ENCODE peak calls at places on chromosomes 1 and 21, in six cellular contexts. One of them, this sample, is unnamed.

GRCh38 chr1:111739222-111739983 is at the start of gene INKA2:
- DNase-seq in CD8-positive, alpha-beta T cell: peak
- DNase-seq in lower lobe of right lung: peak
- DNase-seq in PC-3: peak
- DNase-seq in body of pancreas: peak
- DNase-seq in GM12865: peak
- DNase-seq in this sample: peak

GRCh38 chr1:82560566-82560965 is 759.8 kb downstream of the ADGRL2 start:
- DNase-seq in CD8-positive, alpha-beta T cell: no peak
- DNase-seq in lower lobe of right lung: no peak
- DNase-seq in PC-3: no peak
- DNase-seq in body of pancreas: no peak
- DNase-seq in GM12865: no peak
- DNase-seq in this sample: no peak

GRCh38 chr1:240189386-240189989 is 97.8 kb downstream of the FMN2 start:
- DNase-seq in CD8-positive, alpha-beta T cell: no peak
- DNase-seq in lower lobe of right lung: no peak
- DNase-seq in PC-3: peak
- DNase-seq in body of pancreas: peak
- DNase-seq in GM12865: peak
- DNase-seq in this sample: peak

GRCh38 chr1:86062458-86062857 is 94.1 kb downstream of the COL24A1 start:
- DNase-seq in CD8-positive, alpha-beta T cell: no peak
- DNase-seq in lower lobe of right lung: no peak
- DNase-seq in PC-3: peak
- DNase-seq in body of pancreas: no peak
- DNase-seq in GM12865: no peak
- DNase-seq in this sample: no peak

GRCh38 chr1:229452956-229453801 is 19.3 kb upstream of the ACTA1 start:
- DNase-seq in CD8-positive, alpha-beta T cell: no peak
- DNase-seq in lower lobe of right lung: no peak
- DNase-seq in PC-3: peak
- DNase-seq in body of pancreas: no peak
- DNase-seq in GM12865: peak
- DNase-seq in this sample: no peak

GRCh38 chr1:6960291-6960758 is 175.1 kb downstream of the CAMTA1 start:
- DNase-seq in CD8-positive, alpha-beta T cell: no peak
- DNase-seq in lower lobe of right lung: no peak
- DNase-seq in PC-3: peak
- DNase-seq in body of pancreas: peak
- DNase-seq in GM12865: no peak
- DNase-seq in this sample: no peak

GRCh38 chr1:187270256-187270655 is 441.5 kb downstream of the PLA2G4A start:
- DNase-seq in CD8-positive, alpha-beta T cell: no peak
- DNase-seq in lower lobe of right lung: no peak
- DNase-seq in PC-3: no peak
- DNase-seq in body of pancreas: no peak
- DNase-seq in GM12865: no peak
- DNase-seq in this sample: no peak

GRCh38 chr1:185400057-185400456 is 83.0 kb upstream of the IVNS1ABP start:
- DNase-seq in CD8-positive, alpha-beta T cell: no peak
- DNase-seq in lower lobe of right lung: no peak
- DNase-seq in PC-3: peak
- DNase-seq in body of pancreas: no peak
- DNase-seq in GM12865: no peak
- DNase-seq in this sample: no peak

GRCh38 chr1:23384312-23385058 is 14.8 kb upstream of the ZNF436 start:
- DNase-seq in CD8-positive, alpha-beta T cell: no peak
- DNase-seq in lower lobe of right lung: no peak
- DNase-seq in PC-3: peak
- DNase-seq in body of pancreas: no peak
- DNase-seq in GM12865: no peak
- DNase-seq in this sample: no peak

GRCh38 chr1:151222130-151222529 is 23.8 kb downstream of the PIP5K1A start:
- DNase-seq in CD8-positive, alpha-beta T cell: no peak
- DNase-seq in lower lobe of right lung: no peak
- DNase-seq in PC-3: no peak
- DNase-seq in body of pancreas: no peak
- DNase-seq in GM12865: no peak
- DNase-seq in this sample: no peak

GRCh38 chr1:207810173-207810572 is 58.3 kb downstream of the CD46 start:
- DNase-seq in CD8-positive, alpha-beta T cell: no peak
- DNase-seq in lower lobe of right lung: no peak
- DNase-seq in PC-3: no peak
- DNase-seq in body of pancreas: no peak
- DNase-seq in GM12865: no peak
- DNase-seq in this sample: no peak

GRCh38 chr1:84996846-84997666 is at the start of gene MCOLN2:
- DNase-seq in CD8-positive, alpha-beta T cell: peak
- DNase-seq in lower lobe of right lung: peak
- DNase-seq in PC-3: peak
- DNase-seq in body of pancreas: peak
- DNase-seq in GM12865: peak
- DNase-seq in this sample: peak

GRCh38 chr1:227273557-227273956 is 44.7 kb downstream of the CDC42BPA start:
- DNase-seq in CD8-positive, alpha-beta T cell: no peak
- DNase-seq in lower lobe of right lung: no peak
- DNase-seq in PC-3: peak
- DNase-seq in body of pancreas: peak
- DNase-seq in GM12865: peak
- DNase-seq in this sample: no peak

GRCh38 chr1:228987736-228988506 is 252.6 kb downstream of the RHOU start:
- DNase-seq in CD8-positive, alpha-beta T cell: no peak
- DNase-seq in lower lobe of right lung: no peak
- DNase-seq in PC-3: no peak
- DNase-seq in body of pancreas: no peak
- DNase-seq in GM12865: no peak
- DNase-seq in this sample: no peak

GRCh38 chr1:165492845-165493244 is 47.9 kb upstream of the RXRG start:
- DNase-seq in CD8-positive, alpha-beta T cell: no peak
- DNase-seq in lower lobe of right lung: no peak
- DNase-seq in PC-3: no peak
- DNase-seq in body of pancreas: no peak
- DNase-seq in GM12865: no peak
- DNase-seq in this sample: no peak

GRCh38 chr1:82391712-82392111 is 591.0 kb downstream of the ADGRL2 start:
- DNase-seq in CD8-positive, alpha-beta T cell: no peak
- DNase-seq in lower lobe of right lung: no peak
- DNase-seq in PC-3: peak
- DNase-seq in body of pancreas: no peak
- DNase-seq in GM12865: no peak
- DNase-seq in this sample: no peak

GRCh38 chr1:223224465-223224864 is 81.4 kb upstream of the TLR5 start:
- DNase-seq in CD8-positive, alpha-beta T cell: no peak
- DNase-seq in lower lobe of right lung: no peak
- DNase-seq in PC-3: no peak
- DNase-seq in body of pancreas: no peak
- DNase-seq in GM12865: no peak
- DNase-seq in this sample: no peak

GRCh38 chr1:40712997-40713396 is 21.5 kb downstream of the NFYC start:
- DNase-seq in CD8-positive, alpha-beta T cell: no peak
- DNase-seq in lower lobe of right lung: no peak
- DNase-seq in PC-3: peak
- DNase-seq in body of pancreas: no peak
- DNase-seq in GM12865: peak
- DNase-seq in this sample: no peak
- H3K4me3 ChIP-seq in CD8-positive, alpha-beta T cell: no peak
- H3K4me3 ChIP-seq in lower lobe of right lung: no peak
- H3K4me3 ChIP-seq in PC-3: no peak
- H3K4me3 ChIP-seq in body of pancreas: no peak
- H3K4me3 ChIP-seq in GM12865: peak
- H3K4me3 ChIP-seq in this sample: no peak

DNA sequence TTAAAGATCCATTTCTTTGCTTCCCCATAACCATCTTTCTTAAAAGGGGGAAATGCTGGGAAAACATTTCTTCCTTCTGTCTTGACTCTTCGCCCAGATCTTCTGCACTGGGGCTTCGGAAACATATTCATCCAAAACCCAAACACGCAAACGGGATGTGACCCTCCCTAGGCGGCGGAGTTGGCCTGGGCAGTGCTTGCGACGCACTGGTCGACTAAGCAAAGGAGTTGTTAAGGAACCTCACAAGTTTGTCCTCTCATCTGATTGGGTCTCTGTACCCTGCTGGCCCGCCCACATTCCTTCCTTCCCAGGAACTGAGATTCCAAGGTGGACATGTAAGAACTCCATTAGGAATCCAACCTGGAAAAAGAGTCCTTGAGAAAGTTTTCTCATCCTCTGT is 2.5 kb downstream of the ADAMTS5 start:
- DNase-seq in CD8-positive, alpha-beta T cell: no peak
- DNase-seq in lower lobe of right lung: no peak
- DNase-seq in PC-3: no peak
- DNase-seq in body of pancreas: peak
- DNase-seq in GM12865: no peak
- DNase-seq in this sample: no peak
- H3K4me3 ChIP-seq in CD8-positive, alpha-beta T cell: no peak
- H3K4me3 ChIP-seq in lower lobe of right lung: peak
- H3K4me3 ChIP-seq in PC-3: no peak
- H3K4me3 ChIP-seq in body of pancreas: no peak
- H3K4me3 ChIP-seq in GM12865: no peak
- H3K4me3 ChIP-seq in this sample: no peak

GRCh38 chr1:160625321-160625720 is 21.5 kb downstream of the SLAMF1 start:
- DNase-seq in CD8-positive, alpha-beta T cell: no peak
- DNase-seq in lower lobe of right lung: no peak
- DNase-seq in PC-3: no peak
- DNase-seq in body of pancreas: no peak
- DNase-seq in GM12865: peak
- DNase-seq in this sample: no peak
- H3K4me3 ChIP-seq in CD8-positive, alpha-beta T cell: no peak
- H3K4me3 ChIP-seq in lower lobe of right lung: no peak
- H3K4me3 ChIP-seq in PC-3: no peak
- H3K4me3 ChIP-seq in body of pancreas: no peak
- H3K4me3 ChIP-seq in GM12865: peak
- H3K4me3 ChIP-seq in this sample: no peak

GRCh38 chr1:248824701-248825100 is 1.0 kb downstream of the SH3BP5L start:
- DNase-seq in CD8-positive, alpha-beta T cell: no peak
- DNase-seq in lower lobe of right lung: no peak
- DNase-seq in PC-3: no peak
- DNase-seq in body of pancreas: peak
- DNase-seq in GM12865: no peak
- DNase-seq in this sample: no peak

GRCh38 chr1:248825136-248825535 is 579 bp downstream of the SH3BP5L start:
- DNase-seq in CD8-positive, alpha-beta T cell: no peak
- DNase-seq in lower lobe of right lung: no peak
- DNase-seq in PC-3: no peak
- DNase-seq in body of pancreas: peak
- DNase-seq in GM12865: no peak
- DNase-seq in this sample: no peak

GRCh38 chr1:248825573-248825908 is 174 bp downstream of the SH3BP5L start:
- DNase-seq in CD8-positive, alpha-beta T cell: no peak
- DNase-seq in lower lobe of right lung: no peak
- DNase-seq in PC-3: no peak
- DNase-seq in body of pancreas: no peak
- DNase-seq in GM12865: no peak
- DNase-seq in this sample: no peak

GRCh38 chr1:248823517-248824001 is 2.2 kb downstream of the SH3BP5L start:
- DNase-seq in CD8-positive, alpha-beta T cell: no peak
- DNase-seq in lower lobe of right lung: no peak
- DNase-seq in PC-3: peak
- DNase-seq in body of pancreas: no peak
- DNase-seq in GM12865: no peak
- DNase-seq in this sample: no peak

DNA sequence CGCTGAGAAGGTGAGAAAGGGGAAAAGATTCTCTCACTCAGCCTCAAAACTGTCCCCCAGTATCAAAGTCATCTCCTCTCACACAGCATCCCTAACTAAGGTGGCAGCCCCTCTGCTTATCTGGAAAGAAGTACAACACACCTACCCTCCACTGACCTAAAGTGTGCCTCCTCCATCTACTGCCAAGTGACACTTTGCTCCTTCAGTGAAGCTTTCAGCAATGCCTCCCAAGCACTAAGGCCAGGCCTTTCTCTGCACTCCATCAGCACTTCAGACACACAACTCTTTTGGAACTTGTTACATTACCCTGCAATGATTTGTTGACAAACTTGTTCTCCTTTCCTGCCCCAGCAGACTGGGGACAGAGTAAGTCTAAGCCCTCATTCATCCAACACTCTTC is 1.4 kb downstream of the SH3BP5L start:
- DNase-seq in CD8-positive, alpha-beta T cell: no peak
- DNase-seq in lower lobe of right lung: no peak
- DNase-seq in PC-3: no peak
- DNase-seq in body of pancreas: no peak
- DNase-seq in GM12865: no peak
- DNase-seq in this sample: no peak
- H3K4me3 ChIP-seq in CD8-positive, alpha-beta T cell: peak
- H3K4me3 ChIP-seq in lower lobe of right lung: peak
- H3K4me3 ChIP-seq in PC-3: peak
- H3K4me3 ChIP-seq in body of pancreas: no peak
- H3K4me3 ChIP-seq in GM12865: no peak
- H3K4me3 ChIP-seq in this sample: peak

DNA sequence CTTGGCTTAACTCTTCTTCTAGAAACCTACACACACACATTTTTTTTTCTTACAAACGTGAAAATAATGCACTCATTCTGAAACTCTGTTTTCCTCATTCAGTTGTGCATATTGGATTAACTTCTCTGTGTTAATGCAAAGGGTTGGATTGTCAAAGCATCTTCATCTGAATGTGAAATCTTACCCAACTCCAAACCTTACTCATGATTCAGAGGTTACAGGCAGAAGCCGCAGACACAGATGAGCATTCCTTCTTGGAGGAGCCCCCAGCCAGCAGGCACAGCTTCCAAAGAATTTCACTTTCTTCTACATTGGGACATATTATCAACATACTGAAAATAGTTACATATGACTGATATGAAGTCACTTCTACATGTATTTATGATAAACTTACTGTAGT is 15.7 kb downstream of the PATJ start:
- DNase-seq in CD8-positive, alpha-beta T cell: no peak
- DNase-seq in lower lobe of right lung: no peak
- DNase-seq in PC-3: no peak
- DNase-seq in body of pancreas: no peak
- DNase-seq in GM12865: no peak
- DNase-seq in this sample: no peak
- H3K4me3 ChIP-seq in CD8-positive, alpha-beta T cell: no peak
- H3K4me3 ChIP-seq in lower lobe of right lung: no peak
- H3K4me3 ChIP-seq in PC-3: no peak
- H3K4me3 ChIP-seq in body of pancreas: no peak
- H3K4me3 ChIP-seq in GM12865: no peak
- H3K4me3 ChIP-seq in this sample: no peak

GRCh38 chr1:107093385-107093784 is 36.9 kb downstream of the PRMT6 start:
- DNase-seq in CD8-positive, alpha-beta T cell: no peak
- DNase-seq in lower lobe of right lung: no peak
- DNase-seq in PC-3: no peak
- DNase-seq in body of pancreas: no peak
- DNase-seq in GM12865: no peak
- DNase-seq in this sample: no peak

GRCh38 chr1:107096690-107097089 is 40.2 kb downstream of the PRMT6 start:
- DNase-seq in CD8-positive, alpha-beta T cell: no peak
- DNase-seq in lower lobe of right lung: no peak
- DNase-seq in PC-3: no peak
- DNase-seq in body of pancreas: no peak
- DNase-seq in GM12865: no peak
- DNase-seq in this sample: no peak

GRCh38 chr1:107091418-107091817 is 34.9 kb downstream of the PRMT6 start:
- DNase-seq in CD8-positive, alpha-beta T cell: no peak
- DNase-seq in lower lobe of right lung: no peak
- DNase-seq in PC-3: no peak
- DNase-seq in body of pancreas: no peak
- DNase-seq in GM12865: no peak
- DNase-seq in this sample: no peak
- H3K4me3 ChIP-seq in CD8-positive, alpha-beta T cell: no peak
- H3K4me3 ChIP-seq in lower lobe of right lung: no peak
- H3K4me3 ChIP-seq in PC-3: no peak
- H3K4me3 ChIP-seq in body of pancreas: no peak
- H3K4me3 ChIP-seq in GM12865: no peak
- H3K4me3 ChIP-seq in this sample: no peak

GRCh38 chr1:198679535-198680173 is 40.8 kb downstream of the PTPRC start:
- DNase-seq in CD8-positive, alpha-beta T cell: peak
- DNase-seq in lower lobe of right lung: peak
- DNase-seq in PC-3: no peak
- DNase-seq in body of pancreas: no peak
- DNase-seq in GM12865: peak
- DNase-seq in this sample: peak
- H3K4me3 ChIP-seq in CD8-positive, alpha-beta T cell: peak
- H3K4me3 ChIP-seq in lower lobe of right lung: no peak
- H3K4me3 ChIP-seq in PC-3: no peak
- H3K4me3 ChIP-seq in body of pancreas: no peak
- H3K4me3 ChIP-seq in GM12865: peak
- H3K4me3 ChIP-seq in this sample: peak

This sample was measured in CD4-positive, alpha-beta memory T cell.